ENCODE peak calls at places on chromosomes 3 and 15, in four cellular contexts. G is GM12878, X is K562, V is HepG2. A is an unnamed sample.

GRCh38 chr3:42906085-42906904 is at the start of gene ZNF662:
- DNase-seq in G (no peak), X (no peak), V (no peak), A (peak; percentile 36)

GRCh38 chr15:57235865-57236264 is 140.4 kb upstream of the CGNL1 start:
- DNase-seq in G (no peak), X (peak; percentile 32), V (no peak), A (no peak)

GRCh38 chr15:57610130-57610529 is 18.4 kb downstream of the MYZAP start:
- DNase-seq in G (no peak), X (no peak), V (no peak), A (no peak)

GRCh38 chr15:35874260-35874905 is 328.4 kb upstream of the DPH6 start:
- DNase-seq in G (no peak), X (peak; percentile 7), V (no peak), A (no peak)

GRCh38 chr3:185325946-185326791 is 36.8 kb upstream of the MAP3K13 start:
- DNase-seq in G (no peak), X (no peak), V (no peak), A (no peak)

GRCh38 chr15:41730543-41730942 is 43.7 kb upstream of the MAPKBP1 start:
- DNase-seq in G (no peak), X (no peak), V (no peak), A (no peak)

GRCh38 chr3:79086514-79086913 is 681.3 kb downstream of the ROBO1 start:
- DNase-seq in G (no peak), X (peak; percentile 9), V (peak; percentile 53), A (peak; percentile 59)

GRCh38 chr15:46786886-46787285 is 930.4 kb upstream of the SEMA6D start:
- DNase-seq in G (no peak), X (no peak), V (no peak), A (no peak)

GRCh38 chr3:46632792-46633191 is 20.5 kb downstream of the FAM240A start:
- DNase-seq in G (no peak), X (no peak), V (peak; percentile 30), A (no peak)

GRCh38 chr3:46628980-46629379 is 16.7 kb downstream of the FAM240A start:
- DNase-seq in G (no peak), X (no peak), V (no peak), A (no peak)

GRCh38 chr3:46626039-46626438 is 13.7 kb downstream of the FAM240A start:
- DNase-seq in G (no peak), X (no peak), V (no peak), A (no peak)

GRCh38 chr3:46627078-46627477 is 14.8 kb downstream of the FAM240A start:
- DNase-seq in G (no peak), X (no peak), V (no peak), A (no peak)

GRCh38 chr3:46629571-46630517 is 17.5 kb downstream of the FAM240A start:
- DNase-seq in G (peak; percentile 19), X (peak; percentile 85), V (no peak), A (peak; percentile 91)
- TF ChIP-seq CBFB in G (no peak), X (no peak), V (no peak), A (no peak)

DNA sequence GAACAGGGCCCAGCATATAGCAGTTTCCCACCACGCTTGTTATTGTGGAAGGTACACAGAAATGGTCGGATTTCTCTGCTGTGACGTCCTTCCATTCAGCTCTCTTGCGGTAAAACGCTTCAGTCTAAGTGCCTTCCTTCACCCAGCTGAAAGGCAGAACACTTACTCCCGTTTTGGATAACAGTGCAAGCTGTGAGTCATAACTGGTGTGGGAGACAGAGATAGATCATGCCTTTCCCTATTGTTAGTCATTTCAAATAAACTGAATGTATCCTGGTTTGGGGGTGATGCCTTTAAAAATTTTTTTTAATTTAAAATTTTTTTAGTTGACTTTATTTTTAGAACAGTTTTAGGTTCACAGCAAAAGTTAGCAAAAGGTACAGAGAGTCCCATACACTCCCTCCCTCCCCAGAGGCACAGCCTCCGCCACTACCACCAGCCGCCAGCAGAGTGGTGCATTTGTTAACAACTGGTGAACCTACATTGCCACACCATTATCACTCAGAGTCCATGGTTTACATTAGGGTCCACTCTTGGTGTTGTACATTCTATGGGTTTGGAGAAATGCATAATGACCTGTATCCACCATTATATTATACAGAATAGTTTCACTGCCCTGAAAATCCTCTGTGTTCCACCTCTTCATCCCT is 94.9 kb upstream of the NSMCE3 start:
- DNase-seq in G (no peak), X (peak; percentile 28), V (peak; percentile 4), A (peak; percentile 46)
- TF ChIP-seq CBFB in G (no peak), X (no peak), V (no peak), A (no peak)

GRCh38 chr3:110989446-110989845 is 82.2 kb upstream of the NECTIN3 start:
- DNase-seq in G (no peak), X (no peak), V (no peak), A (no peak)
- TF ChIP-seq CBFB in G (no peak), X (no peak), V (no peak), A (no peak)

GRCh38 chr15:25220834-25221233 is 218.0 kb downstream of the UBE3A start:
- DNase-seq in G (no peak), X (no peak), V (no peak), A (no peak)
- TF ChIP-seq CBFB in G (no peak), X (no peak), V (no peak), A (no peak)

DNA sequence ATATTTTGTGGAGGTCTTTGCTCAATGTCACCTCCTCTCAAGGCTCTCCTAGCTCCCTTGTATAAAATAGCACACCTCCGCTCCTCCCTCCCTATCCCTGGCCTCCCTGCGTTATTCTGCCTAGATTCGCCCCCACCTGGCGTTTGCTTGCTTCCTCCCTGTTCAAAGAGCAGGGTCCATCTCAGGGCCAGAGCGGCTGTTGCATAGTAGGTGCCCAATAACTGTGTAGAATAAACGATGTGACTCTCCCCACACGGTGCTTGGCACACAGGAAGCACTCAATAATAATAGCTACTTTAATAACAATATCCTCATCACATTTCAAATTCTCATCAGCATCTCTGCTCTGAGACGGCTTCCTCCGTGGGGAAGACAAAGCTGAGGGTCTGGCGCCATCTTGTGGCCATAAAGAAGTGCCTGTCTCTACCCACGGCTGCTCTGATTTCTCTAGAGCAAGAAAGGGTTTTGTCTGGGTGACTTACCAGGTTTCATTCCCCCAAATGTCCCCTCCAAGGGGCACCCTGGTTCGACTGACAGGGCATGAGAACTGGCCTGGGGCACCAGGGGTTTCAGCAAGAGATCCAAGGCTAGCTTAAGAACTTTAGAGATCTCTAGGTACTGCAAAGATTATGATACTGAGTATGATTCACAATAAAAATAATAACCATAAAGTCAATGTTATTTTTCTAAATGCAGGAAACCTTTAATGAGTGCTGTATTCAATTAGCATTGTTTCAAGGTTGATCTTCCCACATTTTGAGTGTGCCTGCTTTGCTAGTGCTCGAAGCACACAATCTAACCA is 16.1 kb downstream of the CD276 start:
- DNase-seq in G (peak; percentile 12), X (peak; percentile 70), V (peak; percentile 65), A (peak; percentile 67)
- TF ChIP-seq CBFB in G (no peak), X (no peak), V (no peak), A (no peak)

DNA sequence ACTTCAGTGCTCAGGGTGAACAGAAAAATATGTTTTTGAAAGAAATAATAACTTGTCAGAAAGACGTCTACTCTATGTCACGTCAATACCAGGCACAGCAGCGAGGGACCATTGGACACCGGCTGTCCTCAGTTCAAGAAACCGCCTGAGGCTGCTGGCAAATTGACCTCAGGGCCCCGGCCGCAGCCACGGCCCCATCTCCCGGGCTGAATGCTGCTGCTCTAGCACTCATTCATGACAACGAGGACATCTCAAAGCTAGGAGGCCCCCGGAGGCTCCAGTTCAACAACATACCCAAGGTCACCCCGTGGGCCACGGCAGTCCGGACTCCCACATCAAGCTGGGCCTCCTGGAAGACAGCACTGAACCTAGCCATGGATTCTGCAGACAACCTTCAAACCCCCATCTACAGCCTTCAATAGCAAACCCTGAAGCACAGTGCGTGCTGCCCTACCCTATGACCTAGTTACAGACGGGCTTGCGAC is 204.0 kb upstream of the NSMCE3 start:
- DNase-seq in G (no peak), X (no peak), V (no peak), A (no peak)
- TF ChIP-seq CBFB in G (no peak), X (no peak), V (no peak), A (no peak)

GRCh38 chr15:92149469-92149868 is 244.2 kb upstream of the ST8SIA2 start:
- DNase-seq in G (no peak), X (no peak), V (no peak), A (no peak)
- TF ChIP-seq CBFB in G (no peak), X (no peak), V (no peak), A (no peak)

DNA sequence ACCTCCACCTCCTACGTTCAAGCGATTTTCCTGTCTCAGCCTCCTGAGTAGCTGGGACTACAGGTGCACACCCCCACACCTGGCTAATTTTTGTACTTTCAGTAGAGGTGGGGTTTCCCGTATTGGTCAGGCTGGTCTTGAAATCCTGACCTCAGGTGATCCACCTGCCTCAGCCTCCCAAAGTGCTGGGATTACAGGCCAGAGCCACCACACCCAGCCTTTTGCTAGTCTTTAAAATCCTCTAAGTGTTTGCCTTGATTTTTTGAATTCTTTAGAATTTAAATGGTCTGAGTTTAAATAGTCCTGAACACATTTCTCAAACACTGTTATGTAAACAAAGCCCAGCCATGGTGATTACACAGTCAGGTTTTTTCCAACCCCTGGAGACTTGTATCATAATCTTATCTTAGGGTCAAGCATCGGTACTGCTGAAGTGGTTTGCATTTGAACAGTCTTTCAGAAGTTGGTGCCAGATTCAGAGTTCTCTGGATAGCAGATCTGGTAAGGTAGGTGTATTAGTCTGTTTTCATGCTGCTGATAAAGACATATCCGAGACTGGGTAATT is 28.2 kb upstream of the PIAS1 start:
- DNase-seq in G (no peak), X (no peak), V (peak; percentile 37), A (no peak)
- TF ChIP-seq CBFB in G (no peak), X (no peak), V (no peak), A (no peak)

A was measured in WTC11.